ENCODE peak calls at places on chromosome 10, in five cellular contexts. One of them, this sample, is unnamed. For H3K4me1, the result is how much of the 10 kb centered on the place peaks cover.

GRCh38 chr10:49550563-49550962 is 11.6 kb upstream of the ERCC6 start:
- DNase-seq in tibial artery: no peak
- DNase-seq in PC-9: peak
- DNase-seq in PC-3: peak
- DNase-seq in adrenal gland: no peak
- DNase-seq in this sample: no peak

GRCh38 chr10:86282664-86283465 is 83.7 kb downstream of the GRID1 start:
- DNase-seq in adrenal gland: no peak
- DNase-seq in tibial artery: peak
- DNase-seq in PC-9: no peak
- DNase-seq in PC-3: no peak
- DNase-seq in this sample: no peak

GRCh38 chr10:133258066-133258817 is 18.4 kb downstream of the ADAM8 start:
- DNase-seq in tibial artery: no peak
- DNase-seq in PC-3: peak
- DNase-seq in PC-9: peak
- DNase-seq in adrenal gland: no peak
- DNase-seq in this sample: peak

GRCh38 chr10:36676321-36677169 is 448.9 kb upstream of the ANKRD30A start:
- DNase-seq in tibial artery: no peak
- DNase-seq in PC-3: peak
- DNase-seq in adrenal gland: no peak
- DNase-seq in PC-9: no peak
- DNase-seq in this sample: no peak

GRCh38 chr10:13745271-13745670 is 158.5 kb downstream of the PRPF18 start:
- DNase-seq in PC-3: no peak
- DNase-seq in tibial artery: peak
- DNase-seq in PC-9: no peak
- DNase-seq in adrenal gland: no peak
- DNase-seq in this sample: no peak

GRCh38 chr10:84214612-84215235 is 10.6 kb downstream of the LRIT2 start:
- DNase-seq in PC-3: peak
- DNase-seq in adrenal gland: peak
- DNase-seq in PC-9: no peak
- DNase-seq in tibial artery: peak
- DNase-seq in this sample: no peak

GRCh38 chr10:61187601-61188000 is 243.6 kb upstream of the RHOBTB1 start:
- DNase-seq in tibial artery: no peak
- DNase-seq in PC-3: no peak
- DNase-seq in adrenal gland: no peak
- DNase-seq in PC-9: no peak
- DNase-seq in this sample: no peak

GRCh38 chr10:18178862-18179483 is 38.7 kb downstream of the CACNB2 start:
- DNase-seq in PC-3: peak
- DNase-seq in PC-9: no peak
- DNase-seq in tibial artery: no peak
- DNase-seq in adrenal gland: no peak
- DNase-seq in this sample: no peak

GRCh38 chr10:61784354-61785131 is 117.0 kb upstream of the ARID5B start:
- DNase-seq in PC-3: no peak
- DNase-seq in tibial artery: no peak
- DNase-seq in adrenal gland: no peak
- DNase-seq in PC-9: no peak
- DNase-seq in this sample: no peak

GRCh38 chr10:78211476-78212110 is 177.9 kb downstream of the RPS24 start:
- DNase-seq in tibial artery: no peak
- DNase-seq in adrenal gland: peak
- DNase-seq in PC-9: peak
- DNase-seq in PC-3: peak
- DNase-seq in this sample: no peak

GRCh38 chr10:4020651-4021050 is 235.6 kb upstream of the KLF6 start:
- DNase-seq in PC-9: no peak
- DNase-seq in tibial artery: no peak
- DNase-seq in PC-3: no peak
- DNase-seq in adrenal gland: no peak
- DNase-seq in this sample: no peak

GRCh38 chr10:111171183-111171582 is 94.4 kb downstream of the ADRA2A start:
- DNase-seq in tibial artery: no peak
- DNase-seq in PC-9: no peak
- DNase-seq in adrenal gland: no peak
- DNase-seq in PC-3: no peak
- DNase-seq in this sample: no peak

GRCh38 chr10:66167816-66168215 is 758.0 kb upstream of the LRRTM3 start:
- DNase-seq in PC-3: peak
- DNase-seq in tibial artery: no peak
- DNase-seq in adrenal gland: no peak
- DNase-seq in PC-9: peak
- DNase-seq in this sample: no peak

GRCh38 chr10:101444499-101444898 is 90.5 kb downstream of the BTRC start:
- DNase-seq in tibial artery: no peak
- DNase-seq in adrenal gland: no peak
- DNase-seq in PC-3: no peak
- DNase-seq in PC-9: no peak
- DNase-seq in this sample: no peak

GRCh38 chr10:42976353-42977031 is 100.4 kb upstream of the RET start:
- DNase-seq in adrenal gland: no peak
- DNase-seq in PC-3: no peak
- DNase-seq in tibial artery: peak
- DNase-seq in PC-9: no peak
- DNase-seq in this sample: peak

GRCh38 chr10:28631896-28632596 is 45.3 kb upstream of the BAMBI start:
- DNase-seq in adrenal gland: no peak
- DNase-seq in tibial artery: no peak
- DNase-seq in PC-9: no peak
- DNase-seq in PC-3: peak
- DNase-seq in this sample: no peak

GRCh38 chr10:69087600-69088470 is at the start of gene SRGN:
- DNase-seq in PC-9: peak
- DNase-seq in PC-3: peak
- DNase-seq in tibial artery: peak
- DNase-seq in adrenal gland: peak
- DNase-seq in this sample: no peak
- H3K4me3 ChIP-seq in PC-9: peak
- H3K4me3 ChIP-seq in PC-3: peak
- H3K4me3 ChIP-seq in tibial artery: peak
- H3K4me3 ChIP-seq in adrenal gland: peak
- H3K4me3 ChIP-seq in this sample: peak

DNA sequence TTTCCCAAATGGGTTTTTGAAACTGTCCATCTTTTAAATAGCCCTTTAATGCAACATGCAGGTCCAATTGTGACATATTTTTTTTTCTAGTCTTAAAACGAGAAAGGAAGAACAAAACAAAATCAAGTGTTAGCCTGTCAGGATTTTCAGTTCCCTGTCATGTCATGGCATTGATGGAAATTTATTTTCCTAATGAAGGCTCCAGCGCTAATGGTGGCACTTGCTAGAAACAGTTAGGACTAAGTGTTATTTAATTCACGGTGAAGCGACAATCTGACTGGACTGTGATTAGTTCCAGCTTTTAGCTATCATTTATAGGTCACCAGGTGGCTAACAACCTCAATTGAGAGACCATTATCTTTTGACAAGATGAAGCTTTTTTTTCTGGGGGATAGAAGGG is 181.6 kb downstream of the MYOF start:
- DNase-seq in adrenal gland: no peak
- DNase-seq in PC-3: no peak
- DNase-seq in tibial artery: no peak
- DNase-seq in PC-9: no peak
- DNase-seq in this sample: no peak
- H3K4me1 ChIP-seq in adrenal gland: under half
- H3K4me1 ChIP-seq in PC-3: under half
- H3K4me1 ChIP-seq in tibial artery: under half
- H3K4me1 ChIP-seq in PC-9: under half
- H3K4me1 ChIP-seq in this sample: under half

GRCh38 chr10:89303161-89303560 is 1.3 kb downstream of the IFIT2 start:
- DNase-seq in PC-9: no peak
- DNase-seq in adrenal gland: no peak
- DNase-seq in tibial artery: no peak
- DNase-seq in PC-3: no peak
- DNase-seq in this sample: no peak

GRCh38 chr10:89301721-89302445 is at the start of gene IFIT2:
- DNase-seq in tibial artery: no peak
- DNase-seq in PC-3: peak
- DNase-seq in adrenal gland: peak
- DNase-seq in PC-9: no peak
- DNase-seq in this sample: no peak

GRCh38 chr10:89299031-89299430 is 2.8 kb upstream of the IFIT2 start:
- DNase-seq in PC-3: no peak
- DNase-seq in tibial artery: no peak
- DNase-seq in adrenal gland: no peak
- DNase-seq in PC-9: no peak
- DNase-seq in this sample: no peak

GRCh38 chr10:89302628-89303027 is 782 bp downstream of the IFIT2 start:
- DNase-seq in adrenal gland: no peak
- DNase-seq in PC-9: peak
- DNase-seq in PC-3: peak
- DNase-seq in tibial artery: no peak
- DNase-seq in this sample: no peak

DNA sequence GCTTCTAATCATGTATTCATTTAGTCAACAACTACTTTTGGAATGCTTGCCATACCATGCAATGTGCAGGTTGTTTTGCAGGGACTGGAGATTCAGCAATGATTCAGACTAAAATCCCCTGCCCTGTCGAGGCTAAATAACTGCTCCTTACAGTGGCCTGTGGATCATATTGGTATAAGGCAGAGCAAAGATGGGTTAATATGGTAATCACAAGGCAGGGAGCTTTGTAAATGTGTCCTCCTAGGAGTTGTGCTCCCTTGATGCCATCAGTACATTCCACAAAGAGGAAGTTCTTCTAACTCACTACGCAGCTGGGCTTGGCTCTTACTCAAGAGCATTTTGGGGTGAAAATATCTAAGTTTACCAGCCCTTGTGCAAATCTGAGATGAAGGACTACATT is 615 bp upstream of the IFIT2 start:
- DNase-seq in PC-9: no peak
- DNase-seq in adrenal gland: peak
- DNase-seq in tibial artery: no peak
- DNase-seq in PC-3: peak
- DNase-seq in this sample: no peak
- H3K4me3 ChIP-seq in PC-9: peak
- H3K4me3 ChIP-seq in adrenal gland: peak
- H3K4me3 ChIP-seq in tibial artery: peak
- H3K4me3 ChIP-seq in PC-3: peak
- H3K4me3 ChIP-seq in this sample: peak

GRCh38 chr10:119505131-119505551 is 37.4 kb downstream of the RGS10 start:
- DNase-seq in adrenal gland: no peak
- DNase-seq in PC-3: no peak
- DNase-seq in PC-9: no peak
- DNase-seq in tibial artery: no peak
- DNase-seq in this sample: peak
- H3K4me1 ChIP-seq in adrenal gland: under half
- H3K4me1 ChIP-seq in PC-3: under half
- H3K4me1 ChIP-seq in PC-9: under half
- H3K4me1 ChIP-seq in tibial artery: under half
- H3K4me1 ChIP-seq in this sample: under half

GRCh38 chr10:73591578-73591902 is 398 bp upstream of the USP54 start:
- DNase-seq in PC-3: no peak
- DNase-seq in tibial artery: no peak
- DNase-seq in adrenal gland: no peak
- DNase-seq in PC-9: peak
- DNase-seq in this sample: no peak
- H3K4me3 ChIP-seq in PC-3: peak
- H3K4me3 ChIP-seq in tibial artery: no peak
- H3K4me3 ChIP-seq in adrenal gland: no peak
- H3K4me3 ChIP-seq in PC-9: peak
- H3K4me3 ChIP-seq in this sample: no peak

DNA sequence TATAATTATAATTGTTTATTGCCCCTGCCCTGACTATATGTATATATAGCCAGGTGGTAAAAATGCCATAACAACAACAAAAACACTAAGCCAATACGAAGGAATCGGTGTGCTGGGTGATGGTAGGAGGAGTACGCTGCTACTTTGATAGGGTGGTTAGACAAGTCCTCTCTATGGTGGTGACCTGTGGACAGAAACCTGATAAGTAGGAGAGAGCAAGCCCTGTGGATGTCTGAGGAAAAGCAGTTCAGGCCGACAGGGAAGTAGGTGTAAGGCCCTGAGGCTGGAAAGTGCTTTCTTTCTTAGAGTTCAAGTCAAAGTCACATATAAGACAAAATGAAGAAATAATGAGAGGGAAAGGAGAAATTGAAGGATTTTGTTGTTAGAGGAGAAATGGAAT is 823.8 kb upstream of the CELF2 start:
- DNase-seq in adrenal gland: no peak
- DNase-seq in PC-3: no peak
- DNase-seq in tibial artery: no peak
- DNase-seq in PC-9: no peak
- DNase-seq in this sample: no peak
- H3K4me1 ChIP-seq in adrenal gland: under half
- H3K4me1 ChIP-seq in PC-3: under half
- H3K4me1 ChIP-seq in tibial artery: under half
- H3K4me1 ChIP-seq in PC-9: under half
- H3K4me1 ChIP-seq in this sample: under half

GRCh38 chr10:22434521-22434920 is 89.2 kb downstream of the SPAG6 start:
- DNase-seq in tibial artery: no peak
- DNase-seq in adrenal gland: no peak
- DNase-seq in PC-3: peak
- DNase-seq in PC-9: no peak
- DNase-seq in this sample: no peak

GRCh38 chr10:22437620-22438588 is 92.6 kb downstream of the SPAG6 start:
- DNase-seq in tibial artery: peak
- DNase-seq in adrenal gland: no peak
- DNase-seq in PC-3: peak
- DNase-seq in PC-9: no peak
- DNase-seq in this sample: peak

GRCh38 chr10:22435650-22436049 is 90.4 kb downstream of the SPAG6 start:
- DNase-seq in PC-3: peak
- DNase-seq in tibial artery: no peak
- DNase-seq in adrenal gland: no peak
- DNase-seq in PC-9: no peak
- DNase-seq in this sample: no peak

GRCh38 chr10:22436893-22437619 is 91.8 kb downstream of the SPAG6 start:
- DNase-seq in PC-3: peak
- DNase-seq in adrenal gland: peak
- DNase-seq in PC-9: peak
- DNase-seq in tibial artery: peak
- DNase-seq in this sample: peak

GRCh38 chr10:22436526-22436892 is 91.2 kb downstream of the SPAG6 start:
- DNase-seq in adrenal gland: no peak
- DNase-seq in tibial artery: no peak
- DNase-seq in PC-3: no peak
- DNase-seq in PC-9: no peak
- DNase-seq in this sample: no peak
- H3K4me3 ChIP-seq in adrenal gland: peak
- H3K4me3 ChIP-seq in tibial artery: peak
- H3K4me3 ChIP-seq in PC-3: peak
- H3K4me3 ChIP-seq in PC-9: peak
- H3K4me3 ChIP-seq in this sample: peak

This sample was measured in left lung.